ENCODE peak calls at places on chromosome 10, in five cellular contexts. Q, E, J, I and R are unnamed samples.

GRCh38 chr10:6346621-6347020 is 143.9 kb downstream of the PFKFB3 start:
- DNase-seq in I (no peak), J (no peak), Q (no peak), E (no peak), R (no peak)

GRCh38 chr10:110137142-110137545 is 70.3 kb upstream of the MXI1 start:
- DNase-seq in J (no peak), E (peak; percentile 84), Q (peak; percentile 67), I (no peak), R (peak; percentile 77)

GRCh38 chr10:110209926-110210662 is 2.7 kb downstream of the MXI1 start:
- DNase-seq in I (peak; percentile 75), E (peak; percentile 74), J (peak; percentile 67), Q (no peak), R (peak; percentile 35)

GRCh38 chr10:47403401-47404318 is 19.6 kb upstream of the ZNF488 start:
- DNase-seq in I (peak; percentile 59), J (no peak), E (no peak), Q (no peak), R (no peak)

GRCh38 chr10:70137135-70137534 is 4.5 kb upstream of the AIFM2 start:
- DNase-seq in E (no peak), I (no peak), Q (no peak), J (no peak), R (no peak)

GRCh38 chr10:31769564-31769963 is 159.1 kb downstream of the ARHGAP12 start:
- DNase-seq in I (no peak), Q (no peak), J (no peak), E (no peak), R (no peak)

GRCh38 chr10:4372601-4373000 is 453.4 kb upstream of the AKR1E2 start:
- DNase-seq in E (peak; percentile 31), Q (peak; percentile 95), J (no peak), I (no peak), R (peak; percentile 8)

GRCh38 chr10:132912685-132913558 is 29.4 kb downstream of the CFAP46 start:
- DNase-seq in Q (no peak), I (peak; percentile 60), E (no peak), J (peak; percentile 13), R (peak; percentile 4)

GRCh38 chr10:123295644-123296043 is 141.4 kb downstream of the BUB3 start:
- DNase-seq in J (no peak), Q (no peak), E (no peak), I (no peak), R (no peak)

GRCh38 chr10:6912021-6912420 is 331.9 kb upstream of the PRKCQ start:
- DNase-seq in Q (no peak), I (no peak), J (no peak), E (no peak), R (no peak)

DNA sequence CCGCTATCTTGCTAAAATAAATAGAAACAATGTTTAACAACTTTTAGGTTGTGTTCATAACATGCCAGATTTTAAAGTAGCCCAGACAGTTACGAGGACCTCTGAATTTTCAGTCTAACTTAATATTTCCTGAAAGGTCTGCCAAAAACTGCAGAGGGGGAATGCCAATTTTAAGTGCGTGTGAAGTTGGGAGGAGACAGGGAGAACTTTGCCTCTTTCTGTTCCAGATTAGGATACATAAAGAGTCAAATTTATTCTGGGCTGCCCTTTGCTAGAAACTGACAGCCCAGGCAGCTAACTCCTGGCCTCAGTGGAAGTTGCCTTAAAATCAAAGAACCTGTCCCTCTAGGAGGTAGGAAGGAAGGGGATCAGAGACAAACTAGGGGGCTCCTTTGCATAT is 52.3 kb upstream of the PIP4K2A start:
- DNase-seq in E (no peak), J (no peak), I (no peak), Q (no peak), R (no peak)
- H3K27ac ChIP-seq in E (no peak overlapping the region), J (peak overlapping the region; percentile 39), I (peak overlapping the region; percentile 17), Q (no peak overlapping the region), R (no peak overlapping the region)

GRCh38 chr10:18102404-18102803 is 37.8 kb upstream of the CACNB2 start:
- DNase-seq in J (no peak), Q (no peak), E (no peak), I (no peak), R (no peak)
- H3K27me3 ChIP-seq in J (no peaks in the 10 kb centered on the region), Q (no peaks in the 10 kb centered on the region), E (peaks cover 4% of the 10 kb centered on the region), I (no peaks in the 10 kb centered on the region), R (no peaks in the 10 kb centered on the region)

DNA sequence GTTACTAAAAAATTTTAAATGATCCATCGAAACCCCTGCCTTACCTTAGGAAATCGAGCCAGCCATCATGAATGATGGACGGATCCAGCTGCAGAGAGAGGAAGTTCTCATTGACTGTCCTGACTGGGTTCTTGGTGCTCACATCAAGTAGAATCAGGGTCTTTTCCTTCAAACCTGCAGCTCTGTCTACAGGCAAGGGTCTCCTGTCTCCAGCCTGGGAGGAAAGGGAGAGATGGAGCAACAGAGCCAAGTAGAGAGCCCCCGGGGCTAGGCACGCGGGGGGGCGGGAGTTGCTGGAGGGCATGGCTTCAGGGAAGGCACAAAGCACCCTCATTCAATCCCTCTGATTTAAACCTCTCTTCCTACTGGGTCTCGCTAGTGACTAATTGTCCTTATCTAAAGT is at the start of gene HPSE2:
- DNase-seq in I (no peak), E (no peak), J (no peak), Q (no peak), R (no peak)
- H3K27ac ChIP-seq in I (no peak within 1 kb of the TSS), E (peak within 1 kb of the TSS; percentile 42), J (no peak within 1 kb of the TSS), Q (no peak within 1 kb of the TSS), R (no peak within 1 kb of the TSS)

GRCh38 chr10:92124020-92124419 is 166.9 kb downstream of the CPEB3 start:
- DNase-seq in I (no peak), E (peak; percentile 31), J (peak; percentile 34), Q (no peak), R (no peak)
- H3K27me3 ChIP-seq in I (no peaks in the 10 kb centered on the region), E (no peaks in the 10 kb centered on the region), J (no peaks in the 10 kb centered on the region), Q (no peaks in the 10 kb centered on the region), R (no peaks in the 10 kb centered on the region)

DNA sequence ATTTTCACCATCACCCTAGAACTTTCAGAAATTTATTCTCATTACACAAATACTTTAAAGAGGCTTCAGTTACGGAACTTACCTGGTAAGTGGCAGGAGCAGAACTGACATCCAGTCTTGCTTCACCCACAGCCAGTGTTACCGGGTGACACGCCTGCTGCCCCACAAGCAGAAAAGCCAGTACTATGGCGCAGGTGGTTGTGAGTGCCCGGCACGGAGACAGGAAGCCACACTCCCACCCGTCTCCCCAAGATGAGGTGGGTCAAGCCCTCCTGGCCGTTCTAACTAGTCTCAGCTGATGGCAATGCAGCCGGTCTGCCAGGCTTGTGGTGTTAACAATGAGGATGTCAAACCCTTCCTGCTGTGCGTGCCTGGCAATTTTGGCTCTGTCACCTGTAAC is 86.9 kb downstream of the PROSER2 start:
- DNase-seq in Q (no peak), J (no peak), E (no peak), I (no peak), R (no peak)
- H3K27ac ChIP-seq in Q (no peak overlapping the region), J (no peak overlapping the region), E (no peak overlapping the region), I (no peak overlapping the region), R (no peak overlapping the region)

GRCh38 chr10:100748251-100749058 is 3.1 kb downstream of the PAX2 start:
- DNase-seq in J (no peak), Q (no peak), E (no peak), I (no peak), R (no peak)

GRCh38 chr10:100747826-100748231 is 2.4 kb downstream of the PAX2 start:
- DNase-seq in J (no peak), I (no peak), Q (no peak), E (no peak), R (no peak)

GRCh38 chr10:100750291-100751210 is 5.2 kb downstream of the PAX2 start:
- DNase-seq in I (no peak), E (no peak), Q (no peak), J (no peak), R (no peak)

GRCh38 chr10:100749059-100749308 is 3.6 kb downstream of the PAX2 start:
- DNase-seq in J (no peak), Q (no peak), E (no peak), I (no peak), R (no peak)

DNA sequence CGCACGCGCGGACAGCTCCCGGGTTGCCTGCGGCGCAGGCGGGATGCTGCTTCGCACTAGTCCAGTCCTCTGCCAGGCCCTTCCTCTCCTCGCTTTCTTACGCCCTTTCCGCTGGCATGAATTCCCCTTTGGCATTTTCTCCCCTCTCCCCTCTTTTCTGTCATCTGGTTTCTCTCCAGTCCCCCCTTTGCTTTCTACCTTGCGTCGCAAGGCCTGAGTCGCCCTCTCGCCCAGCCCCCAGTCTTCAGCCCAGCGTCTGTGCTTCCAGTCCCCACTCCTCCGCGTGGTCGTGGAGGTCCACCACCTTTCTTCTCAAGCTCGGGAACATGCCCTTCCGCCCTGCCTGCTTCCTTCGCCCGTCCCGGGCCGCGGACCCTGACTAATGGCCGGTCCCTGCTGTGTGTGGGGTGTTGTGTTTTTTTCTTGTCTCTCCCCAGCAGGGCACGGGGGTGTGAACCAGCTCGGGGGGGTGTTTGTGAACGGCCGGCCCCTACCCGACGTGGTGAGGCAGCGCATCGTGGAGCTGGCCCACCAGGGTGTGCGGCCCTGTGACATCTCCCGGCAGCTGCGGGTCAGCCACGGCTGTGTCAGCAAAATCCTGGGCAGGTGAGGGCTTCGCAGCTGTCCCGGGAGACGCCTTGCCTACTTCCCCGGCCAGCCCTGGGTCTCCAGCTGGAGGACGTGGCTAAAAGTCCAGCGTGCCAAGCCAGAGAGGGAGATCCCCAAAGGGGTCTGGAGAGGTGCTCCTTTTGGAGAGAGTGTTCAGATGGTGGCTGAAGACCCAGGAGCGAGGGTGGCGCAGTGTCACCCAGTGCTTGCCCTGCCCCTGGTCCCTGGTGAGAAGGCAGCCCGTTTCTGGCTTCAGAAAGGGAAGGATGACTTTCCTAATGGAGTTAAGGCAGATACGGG is 4.2 kb downstream of the PAX2 start:
- DNase-seq in J (no peak), I (no peak), E (no peak), Q (no peak), R (no peak)
- H3K27me3 ChIP-seq in J (peaks cover 4% of the 10 kb centered on the region), I (peaks cover 100% of the 10 kb centered on the region), E (peaks cover 100% of the 10 kb centered on the region), Q (peaks cover 90% of the 10 kb centered on the region), R (peaks cover 19% of the 10 kb centered on the region)

GRCh38 chr10:30676319-30676718 is 46.8 kb upstream of the LYZL2 start:
- DNase-seq in J (no peak), I (no peak), Q (no peak), E (no peak), R (no peak)
- H3K27ac ChIP-seq in J (no peak overlapping the region), I (no peak overlapping the region), Q (no peak overlapping the region), E (no peak overlapping the region), R (no peak overlapping the region)